ENCODE peak calls at places on chromosome 12, in four cellular contexts. A, X, U and Z are unnamed samples.

GRCh38 chr12:32032205-32032810 is 73.1 kb downstream of the RESF1 start:
- DNase-seq in A (peak; percentile 30), X (no peak), U (no peak), Z (no peak)

GRCh38 chr12:130514149-130514551 is 176.5 kb downstream of the PIWIL1 start:
- DNase-seq in A (no peak), X (no peak), U (no peak), Z (no peak)

GRCh38 chr12:52903855-52904508 is 894 bp downstream of the KRT8 start:
- DNase-seq in A (peak; percentile 68), X (peak; percentile 30), U (peak; percentile 87), Z (peak; percentile 88)

GRCh38 chr12:62632521-62632920 is 165.9 kb downstream of the MON2 start:
- DNase-seq in A (no peak), X (no peak), U (peak; percentile 5), Z (no peak)

GRCh38 chr12:99670635-99671034 is 23.1 kb downstream of the GARIN6 start:
- DNase-seq in A (no peak), X (no peak), U (no peak), Z (no peak)

GRCh38 chr12:15435597-15435996 is 113.3 kb downstream of the PTPRO start:
- DNase-seq in A (no peak), X (no peak), U (no peak), Z (no peak)

GRCh38 chr12:124420972-124421674 is 126.2 kb downstream of the RFLNA start:
- DNase-seq in A (no peak), X (no peak), U (no peak), Z (no peak)

GRCh38 chr12:44774815-44775411 is 101.2 kb downstream of the NELL2 start:
- DNase-seq in A (peak; percentile 58), X (no peak), U (peak; percentile 21), Z (peak; percentile 52)

GRCh38 chr12:116927244-116927940 is 16.6 kb downstream of the FBXW8 start:
- DNase-seq in A (no peak), X (no peak), U (no peak), Z (no peak)

GRCh38 chr12:98456583-98457573 is 58.5 kb upstream of the TMPO start:
- DNase-seq in A (peak; percentile 21), X (no peak), U (no peak), Z (peak; percentile 39)

GRCh38 chr12:26264215-26264838 is 69.0 kb downstream of the SSPN start:
- DNase-seq in A (no peak), X (no peak), U (no peak), Z (no peak)

GRCh38 chr12:11906284-11906935 is 164.3 kb upstream of the BCL2L14 start:
- DNase-seq in A (no peak), X (no peak), U (no peak), Z (no peak)
- TF ChIP-seq TARDBP in A (no peak), X (no peak), U (no peak), Z (no peak)

GRCh38 chr12:115060477-115061168 is 376.6 kb upstream of the TBX3 start:
- DNase-seq in A (no peak), X (no peak), U (no peak), Z (no peak)
- TF ChIP-seq TARDBP in A (no peak), X (no peak), U (no peak), Z (no peak)

DNA sequence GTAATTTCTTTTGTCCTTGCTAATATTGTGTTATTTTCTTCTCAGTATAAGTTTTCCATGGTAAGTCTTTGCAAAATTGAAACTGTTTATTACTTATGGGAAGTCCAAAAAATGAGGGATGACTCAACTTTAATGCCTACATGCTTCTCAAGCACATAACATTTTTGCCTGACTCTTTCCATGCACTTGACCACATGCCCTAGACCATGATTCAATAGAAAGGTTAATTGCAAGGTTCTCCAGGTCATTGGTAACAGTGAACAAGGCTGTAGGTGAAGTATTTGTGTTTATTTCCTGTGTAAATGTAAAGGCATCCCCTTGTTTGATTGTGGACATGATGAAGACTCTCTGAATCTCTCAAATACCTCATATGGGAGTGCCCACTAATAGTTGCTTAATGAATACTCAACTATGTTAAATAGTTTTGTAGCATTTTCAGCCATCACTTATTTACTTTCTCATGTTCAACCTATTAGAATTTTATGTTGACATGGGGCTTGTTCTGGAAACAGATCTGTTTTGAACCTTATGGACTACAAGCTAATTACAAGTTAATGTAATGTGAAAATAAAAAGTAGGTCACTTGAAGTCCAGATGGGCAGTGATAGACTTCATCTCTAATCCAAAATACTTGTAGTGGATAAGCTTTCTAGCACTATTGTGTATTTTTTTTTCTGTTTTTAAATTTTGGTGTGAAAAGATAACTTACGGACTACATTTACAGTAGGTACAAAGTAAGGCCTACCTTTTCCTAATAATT is 131.8 kb downstream of the TMTC2 start:
- DNase-seq in A (no peak), X (no peak), U (no peak), Z (no peak)
- TF ChIP-seq TARDBP in A (no peak), X (no peak), U (no peak), Z (no peak)

GRCh38 chr12:3200032-3200617 is 122.9 kb downstream of the TSPAN9 start:
- DNase-seq in A (peak; percentile 80), X (no peak), U (no peak), Z (no peak)
- TF ChIP-seq TARDBP in A (no peak), X (no peak), U (no peak), Z (no peak)

GRCh38 chr12:2057041-2057792 is 4.4 kb downstream of the CACNA1C start:
- DNase-seq in A (peak; percentile 68), X (no peak), U (peak; percentile 56), Z (peak; percentile 59)

GRCh38 chr12:2052861-2053674 is at the start of gene CACNA1C:
- DNase-seq in A (peak; percentile 70), X (no peak), U (no peak), Z (no peak)

GRCh38 chr12:2051700-2052625 is 824 bp upstream of the CACNA1C start:
- DNase-seq in A (peak; percentile 25), X (no peak), U (no peak), Z (no peak)

GRCh38 chr12:2054091-2055018 is 1.6 kb downstream of the CACNA1C start:
- DNase-seq in A (no peak), X (no peak), U (no peak), Z (no peak)

GRCh38 chr12:2053675-2054070 is 886 bp downstream of the CACNA1C start:
- DNase-seq in A (peak; percentile 13), X (no peak), U (no peak), Z (no peak)
- TF ChIP-seq TARDBP in A (no peak), X (no peak), U (no peak), Z (no peak)

DNA sequence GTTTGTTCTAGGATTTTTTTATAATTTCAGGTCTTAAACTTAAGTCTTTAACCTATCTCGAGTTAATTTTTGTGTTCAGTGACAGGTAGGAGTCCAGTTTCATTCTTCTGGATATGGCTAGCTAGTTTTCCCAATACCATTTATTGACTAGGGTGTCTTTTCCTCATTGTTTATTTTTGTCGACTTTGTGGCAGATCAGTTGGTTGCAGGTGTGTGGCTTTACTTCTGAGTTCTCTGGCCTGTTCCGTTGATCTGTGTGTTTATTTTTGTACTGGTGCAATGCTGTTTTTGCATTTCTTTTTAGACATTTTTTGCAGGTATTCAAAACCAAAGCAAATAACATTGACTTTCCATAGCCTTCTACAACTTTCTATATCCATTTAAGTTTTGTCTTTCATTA is 121.7 kb downstream of the ETNK1 start:
- DNase-seq in A (no peak), X (no peak), U (no peak), Z (no peak)
- TF ChIP-seq TARDBP in A (no peak), X (no peak), U (no peak), Z (no peak)

DNA sequence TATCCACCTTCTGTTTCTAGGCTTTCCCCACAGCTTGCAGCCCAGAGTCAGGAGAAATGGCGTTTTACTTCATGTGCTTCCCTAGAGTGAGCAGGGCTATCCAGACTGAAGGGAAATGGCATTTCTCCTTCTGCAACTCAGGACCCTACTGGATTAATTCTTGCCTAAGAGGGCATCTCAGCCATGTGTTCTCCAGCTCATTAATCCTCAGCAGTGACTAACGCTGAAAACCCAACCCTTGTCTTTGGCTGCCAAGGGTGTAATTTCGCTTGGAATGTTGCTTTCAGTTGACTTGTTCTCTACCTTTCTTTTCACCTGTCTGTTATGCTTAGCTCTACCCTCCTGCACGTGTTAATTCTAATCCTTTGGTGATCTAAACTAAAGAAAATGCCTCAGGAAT is 21.0 kb upstream of the EMP1 start:
- DNase-seq in A (no peak), X (no peak), U (no peak), Z (no peak)
- TF ChIP-seq TARDBP in A (no peak), X (no peak), U (no peak), Z (no peak)

GRCh38 chr12:72368719-72369505 is 96.7 kb downstream of the TRHDE start:
- DNase-seq in A (no peak), X (no peak), U (peak; percentile 0), Z (no peak)
- TF ChIP-seq TARDBP in A (no peak), X (no peak), U (no peak), Z (no peak)